ENCODE peak calls at places on chromosomes 5 and 9, in eight cellular contexts. One of them, this sample, is unnamed.

GRCh38 chr5:76358-77169 is 15.4 kb upstream of the PLEKHG4B start:
- DNase-seq in thyroid gland: no peak
- DNase-seq in ascending aorta: no peak
- DNase-seq in neural progenitor cell: no peak
- DNase-seq in adrenal gland: no peak
- DNase-seq in fibroblast of villous mesenchyme: no peak
- DNase-seq in coronary artery: peak
- DNase-seq in CD4-positive, alpha-beta memory T cell: no peak
- DNase-seq in this sample: no peak

GRCh38 chr9:18666348-18666747 is 192.4 kb downstream of the ADAMTSL1 start:
- DNase-seq in adrenal gland: no peak
- DNase-seq in thyroid gland: no peak
- DNase-seq in coronary artery: no peak
- DNase-seq in CD4-positive, alpha-beta memory T cell: no peak
- DNase-seq in neural progenitor cell: no peak
- DNase-seq in ascending aorta: no peak
- DNase-seq in fibroblast of villous mesenchyme: peak
- DNase-seq in this sample: no peak

GRCh38 chr5:38329132-38329715 is 70.9 kb downstream of the EGFLAM start:
- DNase-seq in CD4-positive, alpha-beta memory T cell: no peak
- DNase-seq in adrenal gland: no peak
- DNase-seq in thyroid gland: no peak
- DNase-seq in neural progenitor cell: peak
- DNase-seq in coronary artery: no peak
- DNase-seq in ascending aorta: no peak
- DNase-seq in fibroblast of villous mesenchyme: no peak
- DNase-seq in this sample: no peak

GRCh38 chr5:126376443-126376842 is 46.8 kb upstream of the GRAMD2B start:
- DNase-seq in adrenal gland: no peak
- DNase-seq in CD4-positive, alpha-beta memory T cell: no peak
- DNase-seq in ascending aorta: no peak
- DNase-seq in neural progenitor cell: no peak
- DNase-seq in thyroid gland: peak
- DNase-seq in coronary artery: no peak
- DNase-seq in fibroblast of villous mesenchyme: no peak
- DNase-seq in this sample: no peak

GRCh38 chr5:50807661-50808060 is 141.2 kb downstream of the PARP8 start:
- DNase-seq in neural progenitor cell: no peak
- DNase-seq in thyroid gland: no peak
- DNase-seq in adrenal gland: no peak
- DNase-seq in fibroblast of villous mesenchyme: no peak
- DNase-seq in ascending aorta: no peak
- DNase-seq in CD4-positive, alpha-beta memory T cell: no peak
- DNase-seq in coronary artery: no peak
- DNase-seq in this sample: no peak

GRCh38 chr5:139982157-139982974 is 60.7 kb downstream of the NRG2 start:
- DNase-seq in fibroblast of villous mesenchyme: peak
- DNase-seq in coronary artery: peak
- DNase-seq in neural progenitor cell: peak
- DNase-seq in thyroid gland: peak
- DNase-seq in CD4-positive, alpha-beta memory T cell: no peak
- DNase-seq in adrenal gland: peak
- DNase-seq in ascending aorta: no peak
- DNase-seq in this sample: no peak

GRCh38 chr5:170420809-170421412 is 31.7 kb upstream of the KCNMB1 start:
- DNase-seq in neural progenitor cell: peak
- DNase-seq in coronary artery: no peak
- DNase-seq in thyroid gland: peak
- DNase-seq in ascending aorta: no peak
- DNase-seq in fibroblast of villous mesenchyme: peak
- DNase-seq in CD4-positive, alpha-beta memory T cell: peak
- DNase-seq in adrenal gland: peak
- DNase-seq in this sample: peak

GRCh38 chr5:145988993-145989392 is 52.6 kb downstream of the SH3RF2 start:
- DNase-seq in coronary artery: no peak
- DNase-seq in ascending aorta: no peak
- DNase-seq in adrenal gland: no peak
- DNase-seq in fibroblast of villous mesenchyme: no peak
- DNase-seq in thyroid gland: no peak
- DNase-seq in neural progenitor cell: no peak
- DNase-seq in CD4-positive, alpha-beta memory T cell: no peak
- DNase-seq in this sample: no peak

GRCh38 chr5:116063950-116064349 is 20.9 kb upstream of the COMMD10 start:
- DNase-seq in CD4-positive, alpha-beta memory T cell: no peak
- DNase-seq in coronary artery: no peak
- DNase-seq in adrenal gland: no peak
- DNase-seq in neural progenitor cell: no peak
- DNase-seq in ascending aorta: no peak
- DNase-seq in fibroblast of villous mesenchyme: no peak
- DNase-seq in thyroid gland: no peak
- DNase-seq in this sample: no peak

GRCh38 chr9:76699966-76700365 is 64.3 kb upstream of the PCA3 start:
- DNase-seq in CD4-positive, alpha-beta memory T cell: no peak
- DNase-seq in thyroid gland: no peak
- DNase-seq in neural progenitor cell: no peak
- DNase-seq in adrenal gland: no peak
- DNase-seq in ascending aorta: no peak
- DNase-seq in coronary artery: no peak
- DNase-seq in fibroblast of villous mesenchyme: no peak
- DNase-seq in this sample: no peak

GRCh38 chr9:71729816-71730526 is 38.3 kb downstream of the CEMIP2 start:
- DNase-seq in fibroblast of villous mesenchyme: no peak
- DNase-seq in adrenal gland: no peak
- DNase-seq in thyroid gland: no peak
- DNase-seq in ascending aorta: no peak
- DNase-seq in neural progenitor cell: no peak
- DNase-seq in CD4-positive, alpha-beta memory T cell: no peak
- DNase-seq in coronary artery: no peak
- DNase-seq in this sample: no peak

GRCh38 chr9:99221266-99221622 is 498 bp downstream of the ALG2 start:
- DNase-seq in thyroid gland: no peak
- DNase-seq in adrenal gland: no peak
- DNase-seq in neural progenitor cell: no peak
- DNase-seq in coronary artery: no peak
- DNase-seq in fibroblast of villous mesenchyme: no peak
- DNase-seq in ascending aorta: no peak
- DNase-seq in CD4-positive, alpha-beta memory T cell: no peak
- DNase-seq in this sample: no peak

GRCh38 chr5:94463739-94464138 is 154.7 kb downstream of the KIAA0825 start:
- DNase-seq in coronary artery: no peak
- DNase-seq in fibroblast of villous mesenchyme: peak
- DNase-seq in CD4-positive, alpha-beta memory T cell: no peak
- DNase-seq in adrenal gland: no peak
- DNase-seq in thyroid gland: no peak
- DNase-seq in neural progenitor cell: no peak
- DNase-seq in ascending aorta: no peak
- DNase-seq in this sample: no peak

GRCh38 chr9:136618578-136619547 is 43.9 kb upstream of the EGFL7 start:
- DNase-seq in thyroid gland: no peak
- DNase-seq in coronary artery: no peak
- DNase-seq in CD4-positive, alpha-beta memory T cell: no peak
- DNase-seq in neural progenitor cell: no peak
- DNase-seq in adrenal gland: no peak
- DNase-seq in ascending aorta: peak
- DNase-seq in fibroblast of villous mesenchyme: no peak
- DNase-seq in this sample: no peak

GRCh38 chr5:7047862-7048261 is 334.6 kb downstream of the TENT4A start:
- DNase-seq in ascending aorta: no peak
- DNase-seq in fibroblast of villous mesenchyme: no peak
- DNase-seq in thyroid gland: no peak
- DNase-seq in adrenal gland: no peak
- DNase-seq in neural progenitor cell: no peak
- DNase-seq in coronary artery: no peak
- DNase-seq in CD4-positive, alpha-beta memory T cell: no peak
- DNase-seq in this sample: no peak

GRCh38 chr9:110141118-110141797 is 66.7 kb downstream of the C9orf152 start:
- DNase-seq in coronary artery: peak
- DNase-seq in CD4-positive, alpha-beta memory T cell: no peak
- DNase-seq in neural progenitor cell: no peak
- DNase-seq in fibroblast of villous mesenchyme: peak
- DNase-seq in ascending aorta: no peak
- DNase-seq in thyroid gland: peak
- DNase-seq in adrenal gland: peak
- DNase-seq in this sample: no peak

GRCh38 chr9:120308495-120308894 is 271.5 kb downstream of the CDK5RAP2 start:
- DNase-seq in adrenal gland: no peak
- DNase-seq in thyroid gland: no peak
- DNase-seq in coronary artery: no peak
- DNase-seq in ascending aorta: no peak
- DNase-seq in fibroblast of villous mesenchyme: no peak
- DNase-seq in CD4-positive, alpha-beta memory T cell: no peak
- DNase-seq in neural progenitor cell: no peak
- DNase-seq in this sample: no peak

GRCh38 chr5:59090323-59090722 is 507.4 kb downstream of the RAB3C start:
- DNase-seq in CD4-positive, alpha-beta memory T cell: no peak
- DNase-seq in coronary artery: no peak
- DNase-seq in neural progenitor cell: no peak
- DNase-seq in fibroblast of villous mesenchyme: no peak
- DNase-seq in ascending aorta: no peak
- DNase-seq in adrenal gland: no peak
- DNase-seq in thyroid gland: no peak
- DNase-seq in this sample: no peak

DNA sequence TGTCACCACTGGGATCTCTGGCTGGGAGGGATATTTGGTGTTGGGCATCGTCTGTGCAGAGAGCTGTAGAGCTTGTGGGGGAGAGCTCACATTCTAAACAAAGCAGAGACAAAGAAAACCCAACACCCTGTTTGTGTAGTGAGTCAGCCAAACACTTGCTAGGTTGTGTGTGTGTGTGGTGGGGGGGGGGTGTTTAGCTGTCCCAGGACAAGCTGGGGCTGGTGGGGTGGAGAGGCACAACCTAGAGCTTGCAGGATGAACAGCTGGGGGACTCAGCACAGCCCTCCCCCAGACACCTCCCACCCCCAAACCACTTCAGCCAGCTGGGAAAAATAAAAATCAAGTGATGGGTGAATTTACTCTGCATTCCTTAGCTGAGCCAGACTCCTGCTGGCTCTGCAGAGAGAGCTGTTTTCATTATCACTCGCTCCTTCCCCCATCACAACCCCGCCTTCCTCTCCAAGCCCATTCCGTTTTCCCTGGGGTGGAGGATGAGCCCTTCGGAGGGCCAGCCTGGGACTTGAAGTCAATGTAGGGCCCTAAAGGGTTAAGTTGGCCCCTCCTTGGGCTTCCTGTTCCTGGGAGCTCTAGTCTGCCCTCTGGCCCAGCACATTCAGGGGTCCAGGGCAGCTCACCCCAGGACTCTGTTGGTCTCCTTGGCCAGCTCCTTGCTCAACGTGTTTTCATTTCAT is 2.6 kb downstream of the OLFML2A start:
- DNase-seq in adrenal gland: no peak
- DNase-seq in ascending aorta: no peak
- DNase-seq in fibroblast of villous mesenchyme: peak
- DNase-seq in CD4-positive, alpha-beta memory T cell: no peak
- DNase-seq in neural progenitor cell: peak
- DNase-seq in thyroid gland: peak
- DNase-seq in coronary artery: no peak
- DNase-seq in this sample: no peak
- H3K4me3 ChIP-seq in adrenal gland: no peak
- H3K4me3 ChIP-seq in ascending aorta: no peak
- H3K4me3 ChIP-seq in fibroblast of villous mesenchyme: no peak
- H3K4me3 ChIP-seq in CD4-positive, alpha-beta memory T cell: no peak
- H3K4me3 ChIP-seq in neural progenitor cell: peak
- H3K4me3 ChIP-seq in thyroid gland: no peak
- H3K4me3 ChIP-seq in coronary artery: peak
- H3K4me3 ChIP-seq in this sample: no peak

GRCh38 chr9:25677301-25678146 is 720 bp downstream of the TUSC1 start:
- DNase-seq in ascending aorta: peak
- DNase-seq in thyroid gland: peak
- DNase-seq in adrenal gland: peak
- DNase-seq in fibroblast of villous mesenchyme: peak
- DNase-seq in CD4-positive, alpha-beta memory T cell: no peak
- DNase-seq in coronary artery: peak
- DNase-seq in neural progenitor cell: peak
- DNase-seq in this sample: no peak
- H3K4me3 ChIP-seq in ascending aorta: peak
- H3K4me3 ChIP-seq in thyroid gland: peak
- H3K4me3 ChIP-seq in adrenal gland: peak
- H3K4me3 ChIP-seq in fibroblast of villous mesenchyme: peak
- H3K4me3 ChIP-seq in CD4-positive, alpha-beta memory T cell: no peak
- H3K4me3 ChIP-seq in coronary artery: peak
- H3K4me3 ChIP-seq in neural progenitor cell: peak
- H3K4me3 ChIP-seq in this sample: no peak

GRCh38 chr9:78238061-78239038 is 2.5 kb downstream of the CEP78 start:
- DNase-seq in adrenal gland: no peak
- DNase-seq in CD4-positive, alpha-beta memory T cell: no peak
- DNase-seq in ascending aorta: no peak
- DNase-seq in fibroblast of villous mesenchyme: no peak
- DNase-seq in coronary artery: no peak
- DNase-seq in neural progenitor cell: peak
- DNase-seq in thyroid gland: no peak
- DNase-seq in this sample: no peak

GRCh38 chr9:78235771-78236510 is at the start of gene CEP78:
- DNase-seq in coronary artery: peak
- DNase-seq in fibroblast of villous mesenchyme: peak
- DNase-seq in adrenal gland: peak
- DNase-seq in thyroid gland: peak
- DNase-seq in CD4-positive, alpha-beta memory T cell: peak
- DNase-seq in ascending aorta: peak
- DNase-seq in neural progenitor cell: peak
- DNase-seq in this sample: peak

GRCh38 chr9:78236511-78236950 is 656 bp downstream of the CEP78 start:
- DNase-seq in ascending aorta: no peak
- DNase-seq in thyroid gland: peak
- DNase-seq in neural progenitor cell: peak
- DNase-seq in adrenal gland: no peak
- DNase-seq in fibroblast of villous mesenchyme: no peak
- DNase-seq in coronary artery: no peak
- DNase-seq in CD4-positive, alpha-beta memory T cell: peak
- DNase-seq in this sample: no peak

GRCh38 chr9:78235296-78235770 is 542 bp upstream of the CEP78 start:
- DNase-seq in fibroblast of villous mesenchyme: peak
- DNase-seq in CD4-positive, alpha-beta memory T cell: no peak
- DNase-seq in adrenal gland: no peak
- DNase-seq in ascending aorta: no peak
- DNase-seq in coronary artery: no peak
- DNase-seq in thyroid gland: peak
- DNase-seq in neural progenitor cell: peak
- DNase-seq in this sample: no peak

DNA sequence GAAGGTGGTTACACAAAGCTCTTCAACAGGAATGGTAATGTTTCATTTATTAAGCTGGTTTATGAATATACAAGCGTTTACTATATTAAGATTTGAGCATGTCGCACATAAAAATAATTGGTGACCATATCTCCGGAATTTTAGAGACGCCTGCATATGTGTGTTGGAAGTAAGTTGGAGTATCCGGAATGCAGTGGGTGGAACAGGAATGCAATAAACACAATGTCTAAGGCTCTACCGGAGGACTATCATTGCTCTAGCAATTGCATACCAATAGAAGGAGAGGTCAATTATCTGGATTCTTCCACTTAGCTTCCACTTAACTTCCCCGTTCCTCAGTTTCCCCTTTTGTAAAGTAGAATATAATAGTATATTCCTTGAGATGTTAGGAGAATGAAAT is 1.1 kb upstream of the CEP78 start:
- DNase-seq in CD4-positive, alpha-beta memory T cell: no peak
- DNase-seq in ascending aorta: no peak
- DNase-seq in thyroid gland: no peak
- DNase-seq in fibroblast of villous mesenchyme: peak
- DNase-seq in coronary artery: no peak
- DNase-seq in adrenal gland: no peak
- DNase-seq in neural progenitor cell: peak
- DNase-seq in this sample: no peak
- H3K4me3 ChIP-seq in CD4-positive, alpha-beta memory T cell: no peak
- H3K4me3 ChIP-seq in ascending aorta: peak
- H3K4me3 ChIP-seq in thyroid gland: no peak
- H3K4me3 ChIP-seq in fibroblast of villous mesenchyme: peak
- H3K4me3 ChIP-seq in coronary artery: peak
- H3K4me3 ChIP-seq in adrenal gland: peak
- H3K4me3 ChIP-seq in neural progenitor cell: peak
- H3K4me3 ChIP-seq in this sample: peak

GRCh38 chr9:83976372-83976771 is 3.6 kb downstream of the HNRNPK start:
- DNase-seq in fibroblast of villous mesenchyme: no peak
- DNase-seq in CD4-positive, alpha-beta memory T cell: no peak
- DNase-seq in thyroid gland: no peak
- DNase-seq in adrenal gland: no peak
- DNase-seq in coronary artery: no peak
- DNase-seq in ascending aorta: no peak
- DNase-seq in neural progenitor cell: no peak
- DNase-seq in this sample: no peak
- H3K4me3 ChIP-seq in fibroblast of villous mesenchyme: no peak
- H3K4me3 ChIP-seq in CD4-positive, alpha-beta memory T cell: no peak
- H3K4me3 ChIP-seq in thyroid gland: no peak
- H3K4me3 ChIP-seq in adrenal gland: no peak
- H3K4me3 ChIP-seq in coronary artery: no peak
- H3K4me3 ChIP-seq in ascending aorta: no peak
- H3K4me3 ChIP-seq in neural progenitor cell: peak
- H3K4me3 ChIP-seq in this sample: no peak